ENCODE peak calls at places on chromosomes 4 and X, in five cellular contexts. X is nephron progenitor cell; W is CD8-positive, alpha-beta memory T cell; F is ELR; O is T-helper 2 cell. E is an unnamed sample.

GRCh38 chr4:39883645-39884044 is 94.1 kb downstream of the PDS5A start:
- DNase-seq in X (no peak), W (no peak), F (peak; percentile 28), O (no peak), E (no peak)

GRCh38 chrX:41589634-41590270 is 99.0 kb upstream of the GPR34 start:
- DNase-seq in X (no peak), W (no peak), F (no peak), O (no peak), E (peak; percentile 1)

GRCh38 chr4:139092271-139092670 is 76.7 kb downstream of the NOCT start:
- DNase-seq in X (no peak), W (no peak), F (no peak), O (no peak), E (no peak)

GRCh38 chr4:148216866-148217814 is 225.1 kb downstream of the NR3C2 start:
- DNase-seq in X (no peak), W (no peak), F (peak; percentile 7), O (no peak), E (no peak)

GRCh38 chrX:49921109-49921508 is 1.3 kb upstream of the CLCN5 start:
- DNase-seq in X (no peak), W (no peak), F (no peak), O (no peak), E (no peak)

GRCh38 chrX:146448791-146449190 is 360.8 kb upstream of the CXorf51B start:
- DNase-seq in X (no peak), W (no peak), F (no peak), O (no peak), E (no peak)

GRCh38 chrX:63526863-63527262 is 175.7 kb upstream of the SPIN4 start:
- DNase-seq in X (no peak), W (no peak), F (no peak), O (no peak), E (no peak)

GRCh38 chr4:62548108-62548524 is 1348.0 kb downstream of the ADGRL3 start:
- DNase-seq in X (no peak), W (no peak), F (peak; percentile 64), O (no peak), E (peak; percentile 2)

GRCh38 chr4:137212601-137213000 is 319.7 kb downstream of the PCDH18 start:
- DNase-seq in X (no peak), W (no peak), F (no peak), O (no peak), E (no peak)

GRCh38 chrX:38142598-38142997 is 78.1 kb downstream of the SRPX start:
- DNase-seq in X (no peak), W (no peak), F (no peak), O (no peak), E (no peak)

GRCh38 chr4:177281544-177281943 is 28.1 kb upstream of the NEIL3 start:
- DNase-seq in X (no peak), W (no peak), F (no peak), O (no peak), E (no peak)

GRCh38 chrX:49155243-49155899 is 7.2 kb upstream of the MAGIX start:
- DNase-seq in X (peak; percentile 34), W (no peak), F (peak; percentile 78), O (no peak), E (no peak)

GRCh38 chr4:23504094-23504493 is 385.8 kb downstream of the PPARGC1A start:
- DNase-seq in X (no peak), W (no peak), F (no peak), O (no peak), E (no peak)

GRCh38 chr4:176320976-176321361 is 1.2 kb downstream of the SPCS3 start:
- DNase-seq in X (no peak), W (no peak), F (peak; percentile 15), O (no peak), E (no peak)

GRCh38 chrX:150352581-150352980 is 10.5 kb upstream of the MAMLD1 start:
- DNase-seq in X (no peak), W (no peak), F (peak; percentile 8), O (no peak), E (no peak)

GRCh38 chr4:2265113-2266110 is 3.5 kb upstream of the MXD4 start:
- DNase-seq in X (no peak), W (no peak), F (no peak), O (no peak), E (no peak)

GRCh38 chrX:57595381-57595811 is 3.6 kb downstream of the ZXDB start:
- DNase-seq in X (no peak), W (no peak), F (peak; percentile 87), O (no peak), E (no peak)

GRCh38 chrX:45428816-45429215 is 228.1 kb upstream of the DIPK2B start:
- DNase-seq in X (no peak), W (no peak), F (no peak), O (no peak), E (no peak)

GRCh38 chr4:103904126-103904525 is 184.3 kb upstream of the TACR3 start:
- DNase-seq in X (no peak), W (no peak), F (peak; percentile 80), O (no peak), E (no peak)

GRCh38 chrX:34300871-34301270 is 168.8 kb upstream of the FAM47A start:
- DNase-seq in X (peak; percentile 53), W (no peak), F (peak; percentile 9), O (no peak), E (peak; percentile 6)